ENCODE peak calls at places on chromosomes 4 and X, in nine cellular contexts. One of them, this sample, is unnamed.

GRCh38 chrX:102604327-102604726 is 5.0 kb downstream of the ARMCX5 start:
- DNase-seq in heart left ventricle: no peak
- DNase-seq in breast epithelium: no peak
- DNase-seq in HL-60: no peak
- DNase-seq in vagina: no peak
- DNase-seq in ovary: no peak
- DNase-seq in testis: no peak
- DNase-seq in mesendoderm: no peak
- DNase-seq in suprapubic skin: no peak
- DNase-seq in this sample: no peak

GRCh38 chr4:152149734-152150133 is 386.2 kb downstream of the FBXW7 start:
- DNase-seq in heart left ventricle: no peak
- DNase-seq in breast epithelium: no peak
- DNase-seq in HL-60: no peak
- DNase-seq in vagina: no peak
- DNase-seq in ovary: no peak
- DNase-seq in testis: no peak
- DNase-seq in mesendoderm: no peak
- DNase-seq in suprapubic skin: no peak
- DNase-seq in this sample: no peak

GRCh38 chr4:109803924-109804571 is 2.2 kb upstream of the CFI start:
- DNase-seq in heart left ventricle: no peak
- DNase-seq in breast epithelium: no peak
- DNase-seq in HL-60: no peak
- DNase-seq in vagina: no peak
- DNase-seq in ovary: no peak
- DNase-seq in testis: peak; percentile 40
- DNase-seq in mesendoderm: peak; percentile 83
- DNase-seq in suprapubic skin: no peak
- DNase-seq in this sample: peak; percentile 32

GRCh38 chrX:134186362-134187121 is 50.4 kb upstream of the CCDC160 start:
- DNase-seq in heart left ventricle: no peak
- DNase-seq in breast epithelium: no peak
- DNase-seq in HL-60: no peak
- DNase-seq in vagina: no peak
- DNase-seq in ovary: no peak
- DNase-seq in testis: no peak
- DNase-seq in mesendoderm: no peak
- DNase-seq in suprapubic skin: no peak
- DNase-seq in this sample: no peak

GRCh38 chr4:155403886-155404285 is 27.1 kb upstream of the MAP9 start:
- DNase-seq in heart left ventricle: no peak
- DNase-seq in breast epithelium: no peak
- DNase-seq in HL-60: no peak
- DNase-seq in vagina: no peak
- DNase-seq in ovary: no peak
- DNase-seq in testis: no peak
- DNase-seq in mesendoderm: peak; percentile 50
- DNase-seq in suprapubic skin: no peak
- DNase-seq in this sample: no peak

GRCh38 chrX:31139966-31140365 is 68.1 kb upstream of the FTHL17 start:
- DNase-seq in heart left ventricle: no peak
- DNase-seq in breast epithelium: no peak
- DNase-seq in HL-60: peak; percentile 24
- DNase-seq in vagina: no peak
- DNase-seq in ovary: no peak
- DNase-seq in testis: no peak
- DNase-seq in mesendoderm: no peak
- DNase-seq in suprapubic skin: no peak
- DNase-seq in this sample: no peak

GRCh38 chrX:72272868-72273267 is 4.2 kb downstream of the RPS4X start:
- DNase-seq in heart left ventricle: no peak
- DNase-seq in breast epithelium: no peak
- DNase-seq in HL-60: no peak
- DNase-seq in vagina: no peak
- DNase-seq in ovary: no peak
- DNase-seq in testis: no peak
- DNase-seq in mesendoderm: no peak
- DNase-seq in suprapubic skin: no peak
- DNase-seq in this sample: no peak

GRCh38 chr4:9996319-9997110 is 24.8 kb downstream of the SLC2A9 start:
- DNase-seq in heart left ventricle: no peak
- DNase-seq in breast epithelium: no peak
- DNase-seq in HL-60: no peak
- DNase-seq in vagina: no peak
- DNase-seq in ovary: no peak
- DNase-seq in testis: no peak
- DNase-seq in mesendoderm: no peak
- DNase-seq in suprapubic skin: no peak
- DNase-seq in this sample: no peak

GRCh38 chrX:39418132-39418935 is 617.1 kb downstream of the MID1IP1 start:
- DNase-seq in heart left ventricle: no peak
- DNase-seq in breast epithelium: no peak
- DNase-seq in HL-60: no peak
- DNase-seq in vagina: no peak
- DNase-seq in ovary: peak; percentile 34
- DNase-seq in testis: no peak
- DNase-seq in mesendoderm: no peak
- DNase-seq in suprapubic skin: no peak
- DNase-seq in this sample: no peak

GRCh38 chrX:100994352-100995281 is 25.1 kb downstream of the ARL13A start:
- DNase-seq in heart left ventricle: no peak
- DNase-seq in breast epithelium: no peak
- DNase-seq in HL-60: peak; percentile 1
- DNase-seq in vagina: no peak
- DNase-seq in ovary: no peak
- DNase-seq in testis: no peak
- DNase-seq in mesendoderm: peak; percentile 47
- DNase-seq in suprapubic skin: no peak
- DNase-seq in this sample: no peak

GRCh38 chrX:124887572-124887971 is 432.1 kb upstream of the TEX13C start:
- DNase-seq in heart left ventricle: no peak
- DNase-seq in breast epithelium: no peak
- DNase-seq in HL-60: no peak
- DNase-seq in vagina: no peak
- DNase-seq in ovary: no peak
- DNase-seq in testis: no peak
- DNase-seq in mesendoderm: no peak
- DNase-seq in suprapubic skin: no peak
- DNase-seq in this sample: no peak

GRCh38 chr4:138588501-138588900 is 346.4 kb upstream of the SLC7A11 start:
- DNase-seq in heart left ventricle: no peak
- DNase-seq in breast epithelium: no peak
- DNase-seq in HL-60: no peak
- DNase-seq in vagina: no peak
- DNase-seq in ovary: no peak
- DNase-seq in testis: no peak
- DNase-seq in mesendoderm: no peak
- DNase-seq in suprapubic skin: no peak
- DNase-seq in this sample: no peak

GRCh38 chr4:37455301-37456062 is 210.9 kb downstream of the NWD2 start:
- DNase-seq in heart left ventricle: no peak
- DNase-seq in breast epithelium: no peak
- DNase-seq in HL-60: no peak
- DNase-seq in vagina: no peak
- DNase-seq in ovary: no peak
- DNase-seq in testis: no peak
- DNase-seq in mesendoderm: no peak
- DNase-seq in suprapubic skin: no peak
- DNase-seq in this sample: no peak

GRCh38 chr4:75527482-75527881 is 13.2 kb downstream of the THAP6 start:
- DNase-seq in heart left ventricle: no peak
- DNase-seq in breast epithelium: no peak
- DNase-seq in HL-60: no peak
- DNase-seq in vagina: no peak
- DNase-seq in ovary: no peak
- DNase-seq in testis: no peak
- DNase-seq in mesendoderm: no peak
- DNase-seq in suprapubic skin: no peak
- DNase-seq in this sample: no peak

GRCh38 chr4:109510687-109511086 is 49.4 kb upstream of the MCUB start:
- DNase-seq in heart left ventricle: no peak
- DNase-seq in breast epithelium: no peak
- DNase-seq in HL-60: no peak
- DNase-seq in vagina: no peak
- DNase-seq in ovary: no peak
- DNase-seq in testis: no peak
- DNase-seq in mesendoderm: no peak
- DNase-seq in suprapubic skin: no peak
- DNase-seq in this sample: no peak

GRCh38 chrX:26851981-26852380 is 611.2 kb downstream of the PPP4R3C start:
- DNase-seq in heart left ventricle: no peak
- DNase-seq in breast epithelium: no peak
- DNase-seq in HL-60: no peak
- DNase-seq in vagina: no peak
- DNase-seq in ovary: no peak
- DNase-seq in testis: no peak
- DNase-seq in mesendoderm: peak; percentile 50
- DNase-seq in suprapubic skin: no peak
- DNase-seq in this sample: no peak

GRCh38 chr4:76687730-76688441 is 210.1 kb downstream of the SOWAHB start:
- DNase-seq in heart left ventricle: no peak
- DNase-seq in breast epithelium: no peak
- DNase-seq in HL-60: no peak
- DNase-seq in vagina: no peak
- DNase-seq in ovary: no peak
- DNase-seq in testis: no peak
- DNase-seq in mesendoderm: peak; percentile 82
- DNase-seq in suprapubic skin: no peak
- DNase-seq in this sample: no peak

GRCh38 chr4:183145773-183146172 is 46.7 kb downstream of the WWC2 start:
- DNase-seq in heart left ventricle: no peak
- DNase-seq in breast epithelium: no peak
- DNase-seq in HL-60: no peak
- DNase-seq in vagina: no peak
- DNase-seq in ovary: no peak
- DNase-seq in testis: no peak
- DNase-seq in mesendoderm: no peak
- DNase-seq in suprapubic skin: no peak
- DNase-seq in this sample: no peak

DNA sequence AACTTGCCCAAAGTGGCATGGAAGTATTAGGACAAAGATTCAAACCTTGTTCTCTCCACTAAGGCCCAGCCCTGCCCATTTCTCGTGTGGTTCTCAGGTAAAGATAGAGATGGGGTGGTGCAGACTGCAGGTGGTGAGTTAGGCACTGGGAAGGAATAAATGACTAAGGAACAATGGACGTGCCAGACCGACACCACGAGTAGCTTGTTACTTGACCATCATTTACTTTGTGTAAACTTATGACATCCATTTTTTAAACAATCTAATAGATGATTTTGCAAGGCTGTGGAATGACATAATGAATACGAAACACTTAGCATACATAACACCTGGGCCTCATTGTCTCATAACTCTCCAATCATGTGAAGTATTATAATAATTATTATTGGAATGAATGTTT is 137.3 kb upstream of the CPEB2 start:
- DNase-seq in heart left ventricle: no peak
- DNase-seq in breast epithelium: no peak
- DNase-seq in HL-60: no peak
- DNase-seq in vagina: no peak
- DNase-seq in ovary: no peak
- DNase-seq in testis: no peak
- DNase-seq in mesendoderm: no peak
- DNase-seq in suprapubic skin: no peak
- DNase-seq in this sample: no peak
- H3K27ac ChIP-seq in heart left ventricle: no peak overlapping the region
- H3K27ac ChIP-seq in breast epithelium: no peak overlapping the region
- H3K27ac ChIP-seq in HL-60: no peak overlapping the region
- H3K27ac ChIP-seq in vagina: no peak overlapping the region
- H3K27ac ChIP-seq in ovary: no peak overlapping the region
- H3K27ac ChIP-seq in testis: no peak overlapping the region
- H3K27ac ChIP-seq in mesendoderm: no peak overlapping the region
- H3K27ac ChIP-seq in suprapubic skin: no peak overlapping the region
- H3K27ac ChIP-seq in this sample: no peak overlapping the region

GRCh38 chr4:7936963-7937362 is 2.7 kb downstream of the AFAP1 start:
- DNase-seq in heart left ventricle: no peak
- DNase-seq in breast epithelium: no peak
- DNase-seq in HL-60: no peak
- DNase-seq in vagina: no peak
- DNase-seq in ovary: no peak
- DNase-seq in testis: no peak
- DNase-seq in mesendoderm: no peak
- DNase-seq in suprapubic skin: no peak
- DNase-seq in this sample: no peak
- H3K4me3 ChIP-seq in heart left ventricle: no peak overlapping the region
- H3K4me3 ChIP-seq in breast epithelium: no peak overlapping the region
- H3K4me3 ChIP-seq in HL-60: no peak overlapping the region
- H3K4me3 ChIP-seq in vagina: no peak overlapping the region
- H3K4me3 ChIP-seq in ovary: no peak overlapping the region
- H3K4me3 ChIP-seq in testis: no peak overlapping the region
- H3K4me3 ChIP-seq in mesendoderm: no peak overlapping the region
- H3K4me3 ChIP-seq in suprapubic skin: no peak overlapping the region
- H3K4me3 ChIP-seq in this sample: no peak overlapping the region

GRCh38 chr4:74096265-74096980 is 2.6 kb downstream of the CXCL2 start:
- DNase-seq in heart left ventricle: no peak
- DNase-seq in breast epithelium: no peak
- DNase-seq in HL-60: no peak
- DNase-seq in vagina: no peak
- DNase-seq in ovary: no peak
- DNase-seq in testis: no peak
- DNase-seq in mesendoderm: no peak
- DNase-seq in suprapubic skin: no peak
- DNase-seq in this sample: no peak
- H3K27ac ChIP-seq in heart left ventricle: no peak overlapping the region
- H3K27ac ChIP-seq in breast epithelium: no peak overlapping the region
- H3K27ac ChIP-seq in HL-60: no peak overlapping the region
- H3K27ac ChIP-seq in vagina: no peak overlapping the region
- H3K27ac ChIP-seq in ovary: no peak overlapping the region
- H3K27ac ChIP-seq in testis: no peak overlapping the region
- H3K27ac ChIP-seq in mesendoderm: no peak overlapping the region
- H3K27ac ChIP-seq in suprapubic skin: no peak overlapping the region
- H3K27ac ChIP-seq in this sample: no peak overlapping the region

GRCh38 chrX:41086627-41086932 is 1.3 kb downstream of the USP9X start:
- DNase-seq in heart left ventricle: no peak
- DNase-seq in breast epithelium: no peak
- DNase-seq in HL-60: no peak
- DNase-seq in vagina: no peak
- DNase-seq in ovary: no peak
- DNase-seq in testis: no peak
- DNase-seq in mesendoderm: no peak
- DNase-seq in suprapubic skin: no peak
- DNase-seq in this sample: peak; percentile 60

GRCh38 chrX:41087219-41087618 is 2.0 kb downstream of the USP9X start:
- DNase-seq in heart left ventricle: no peak
- DNase-seq in breast epithelium: no peak
- DNase-seq in HL-60: no peak
- DNase-seq in vagina: no peak
- DNase-seq in ovary: no peak
- DNase-seq in testis: no peak
- DNase-seq in mesendoderm: no peak
- DNase-seq in suprapubic skin: no peak
- DNase-seq in this sample: no peak

GRCh38 chrX:41092776-41093175 is 7.5 kb downstream of the USP9X start:
- DNase-seq in heart left ventricle: no peak
- DNase-seq in breast epithelium: no peak
- DNase-seq in HL-60: no peak
- DNase-seq in vagina: no peak
- DNase-seq in ovary: no peak
- DNase-seq in testis: no peak
- DNase-seq in mesendoderm: no peak
- DNase-seq in suprapubic skin: no peak
- DNase-seq in this sample: no peak

GRCh38 chrX:41095174-41095573 is 9.9 kb downstream of the USP9X start:
- DNase-seq in heart left ventricle: no peak
- DNase-seq in breast epithelium: no peak
- DNase-seq in HL-60: no peak
- DNase-seq in vagina: no peak
- DNase-seq in ovary: no peak
- DNase-seq in testis: no peak
- DNase-seq in mesendoderm: no peak
- DNase-seq in suprapubic skin: no peak
- DNase-seq in this sample: no peak

GRCh38 chrX:41090568-41091238 is 5.5 kb downstream of the USP9X start:
- DNase-seq in heart left ventricle: no peak
- DNase-seq in breast epithelium: no peak
- DNase-seq in HL-60: no peak
- DNase-seq in vagina: no peak
- DNase-seq in ovary: no peak
- DNase-seq in testis: no peak
- DNase-seq in mesendoderm: no peak
- DNase-seq in suprapubic skin: no peak
- DNase-seq in this sample: no peak
- H3K4me3 ChIP-seq in heart left ventricle: no peak overlapping the region
- H3K4me3 ChIP-seq in breast epithelium: peak overlapping the region; percentile 11
- H3K4me3 ChIP-seq in HL-60: no peak overlapping the region
- H3K4me3 ChIP-seq in vagina: no peak overlapping the region
- H3K4me3 ChIP-seq in ovary: no peak overlapping the region
- H3K4me3 ChIP-seq in testis: no peak overlapping the region
- H3K4me3 ChIP-seq in mesendoderm: no peak overlapping the region
- H3K4me3 ChIP-seq in suprapubic skin: no peak overlapping the region
- H3K4me3 ChIP-seq in this sample: no peak overlapping the region

This sample was measured in SJSA1.